ENCODE peak calls at places on chromosomes 6 and 20, in five cellular contexts. Y is body of pancreas, Q is AG10803, T is fibroblast of mammary gland, N is AG04450. C is an unnamed sample.

GRCh38 chr6:117840541-117840983 is 66.5 kb upstream of the SLC35F1 start:
- DNase-seq in Q (peak), N (no peak), Y (no peak), T (peak), C (peak)

GRCh38 chr6:15132854-15133670 is 112.8 kb upstream of the JARID2 start:
- DNase-seq in T (peak), N (peak), Q (peak), Y (no peak), C (peak)

GRCh38 chr20:13819885-13820645 is 35.2 kb downstream of the NDUFAF5 start:
- DNase-seq in T (peak), N (no peak), Y (peak), Q (peak), C (peak)

GRCh38 chr20:58330692-58331091 is 21.2 kb downstream of the RAB22A start:
- DNase-seq in Y (no peak), Q (peak), T (no peak), N (no peak), C (peak)

GRCh38 chr20:48523191-48523757 is 304.5 kb downstream of the PREX1 start:
- DNase-seq in Y (peak), N (no peak), T (peak), Q (peak), C (peak)

GRCh38 chr6:168126566-168127383 is 47.8 kb upstream of the FRMD1 start:
- DNase-seq in Y (no peak), N (no peak), T (no peak), Q (no peak), C (no peak)

GRCh38 chr20:3222635-3223600 is 13.6 kb downstream of the ITPA start:
- DNase-seq in T (no peak), N (no peak), Y (no peak), Q (no peak), C (no peak)

GRCh38 chr6:108501559-108501958 is 59.2 kb upstream of the FOXO3 start:
- DNase-seq in N (no peak), Y (no peak), Q (peak), T (peak), C (peak)

GRCh38 chr6:30881987-30882763 is 2.1 kb upstream of the DDR1 start:
- DNase-seq in T (peak), N (peak), Q (no peak), Y (peak), C (peak)

GRCh38 chr20:733806-734205 is 34.5 kb downstream of the SLC52A3 start:
- DNase-seq in Q (no peak), N (no peak), Y (no peak), T (no peak), C (no peak)

GRCh38 chr20:35972445-35972844 is 4.1 kb downstream of the CNBD2 start:
- DNase-seq in Y (no peak), N (no peak), Q (peak), T (peak), C (no peak)

GRCh38 chr20:6750438-6750837 is 17.0 kb upstream of the BMP2 start:
- DNase-seq in T (no peak), N (no peak), Q (no peak), Y (no peak), C (no peak)

GRCh38 chr6:18395177-18395850 is 8.2 kb downstream of the RNF144B start:
- DNase-seq in T (no peak), N (no peak), Q (no peak), Y (no peak), C (no peak)

GRCh38 chr6:85792278-85792677 is 149.6 kb upstream of the SYNCRIP start:
- DNase-seq in Q (no peak), Y (no peak), N (no peak), T (peak), C (peak)

GRCh38 chr20:21101453-21102251 is 4.5 kb downstream of the LINC00237 start:
- DNase-seq in Y (peak), T (no peak), N (no peak), Q (no peak), C (no peak)

GRCh38 chr6:132483779-132484679 is 28.9 kb downstream of the STX7 start:
- DNase-seq in Q (peak), Y (peak), N (peak), T (peak), C (peak)

GRCh38 chr6:32954983-32955802 is 2.3 kb upstream of the HLA-DMA start:
- DNase-seq in T (peak), Q (no peak), Y (peak), N (no peak), C (peak)
- TF ChIP-seq CTCF in T (peak), Q (peak), Y (peak), N (peak), C (peak)

DNA sequence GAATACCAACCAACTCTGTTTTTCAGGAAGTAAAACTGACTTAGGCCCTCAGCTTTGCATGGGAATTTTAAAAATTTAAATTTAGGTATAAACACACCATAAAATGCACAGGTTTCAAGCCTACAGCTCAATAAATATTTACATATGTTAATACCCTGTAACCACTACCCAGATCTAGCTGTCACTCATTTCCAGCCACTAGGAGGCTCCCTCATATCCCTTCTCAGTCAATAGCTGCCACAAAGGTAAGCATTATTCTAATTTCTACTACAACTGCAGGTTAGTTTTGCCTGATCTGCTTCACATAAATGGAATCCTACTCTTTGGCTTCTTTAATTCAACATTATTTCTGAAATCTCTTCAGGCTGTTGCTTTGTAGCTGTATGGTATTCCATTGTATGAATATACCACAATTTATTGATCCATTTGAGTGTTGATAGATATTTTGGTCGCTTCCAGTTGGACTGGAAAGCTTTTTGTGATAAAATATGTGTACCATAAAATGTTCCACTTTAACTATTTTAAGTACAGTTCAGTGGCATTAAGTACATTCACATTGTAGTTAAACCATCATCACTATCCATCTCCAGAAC is 32.5 kb upstream of the MEI4 start:
- DNase-seq in Q (no peak), T (no peak), Y (peak), N (no peak), C (peak)
- TF ChIP-seq CTCF in Q (peak), T (peak), Y (peak), N (no peak), C (peak)

GRCh38 chr20:63042448-63043071 is 35.8 kb upstream of the BHLHE23 start:
- DNase-seq in N (no peak), Y (no peak), Q (no peak), T (no peak), C (no peak)
- TF ChIP-seq CTCF in N (no peak), Y (no peak), Q (no peak), T (no peak), C (no peak)

DNA sequence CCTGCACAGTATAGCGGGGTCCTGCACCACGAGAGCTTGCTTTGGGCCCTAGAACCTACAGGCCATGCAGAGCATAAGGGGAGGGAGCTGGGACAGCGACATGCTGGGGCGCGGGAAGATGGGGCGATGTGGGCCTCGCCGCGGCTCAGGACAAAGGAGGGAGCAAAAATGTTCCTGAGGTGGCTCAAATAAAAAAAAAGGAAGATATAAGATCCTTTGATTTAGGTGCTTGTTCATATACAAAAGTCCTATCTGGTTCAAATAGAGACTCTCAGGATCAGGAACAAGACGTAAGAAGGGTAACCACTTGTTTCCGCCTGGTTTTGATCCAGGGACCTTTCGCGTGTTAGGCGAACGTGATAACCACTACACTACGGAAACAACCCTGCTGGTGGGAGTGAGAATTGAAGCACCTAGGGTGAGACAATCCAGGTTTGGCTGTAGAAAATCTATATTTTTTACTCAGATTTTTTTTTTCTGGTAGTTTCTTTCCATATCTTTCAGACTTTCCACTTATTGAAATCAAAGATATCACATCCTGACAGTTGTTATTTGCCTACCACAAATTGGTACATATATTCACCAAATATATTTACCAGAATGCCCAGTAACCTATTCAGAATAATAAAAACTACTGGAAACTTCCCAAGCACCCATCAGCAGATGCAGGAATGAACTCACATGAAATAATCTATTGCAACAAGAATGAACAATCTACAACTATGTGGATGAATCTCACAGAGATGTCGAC is 177.9 kb upstream of the ZNF184 start:
- DNase-seq in Y (peak), T (peak), Q (no peak), N (no peak), C (peak)
- TF ChIP-seq CTCF in Y (peak), T (peak), Q (no peak), N (peak), C (peak)

GRCh38 chr20:46311719-46312074 is 3.4 kb upstream of the CDH22 start:
- DNase-seq in T (no peak), Q (no peak), Y (no peak), N (no peak), C (no peak)

GRCh38 chr20:46311039-46311650 is 2.8 kb upstream of the CDH22 start:
- DNase-seq in Y (no peak), Q (no peak), N (no peak), T (no peak), C (no peak)

GRCh38 chr20:46309945-46310344 is 1.6 kb upstream of the CDH22 start:
- DNase-seq in Y (no peak), Q (no peak), N (no peak), T (no peak), C (no peak)

GRCh38 chr20:46312945-46313861 is 4.9 kb upstream of the CDH22 start:
- DNase-seq in N (no peak), Y (no peak), Q (no peak), T (no peak), C (no peak)

GRCh38 chr20:46312075-46312944 is 4.0 kb upstream of the CDH22 start:
- DNase-seq in T (no peak), N (no peak), Y (peak), Q (no peak), C (no peak)
- TF ChIP-seq CTCF in T (no peak), N (no peak), Y (no peak), Q (no peak), C (no peak)

GRCh38 chr6:84346372-84346771 is 118.9 kb upstream of the CEP162 start:
- DNase-seq in T (peak), N (no peak), Q (peak), Y (no peak), C (peak)
- TF ChIP-seq CTCF in T (peak), N (peak), Q (peak), Y (no peak), C (peak)

DNA sequence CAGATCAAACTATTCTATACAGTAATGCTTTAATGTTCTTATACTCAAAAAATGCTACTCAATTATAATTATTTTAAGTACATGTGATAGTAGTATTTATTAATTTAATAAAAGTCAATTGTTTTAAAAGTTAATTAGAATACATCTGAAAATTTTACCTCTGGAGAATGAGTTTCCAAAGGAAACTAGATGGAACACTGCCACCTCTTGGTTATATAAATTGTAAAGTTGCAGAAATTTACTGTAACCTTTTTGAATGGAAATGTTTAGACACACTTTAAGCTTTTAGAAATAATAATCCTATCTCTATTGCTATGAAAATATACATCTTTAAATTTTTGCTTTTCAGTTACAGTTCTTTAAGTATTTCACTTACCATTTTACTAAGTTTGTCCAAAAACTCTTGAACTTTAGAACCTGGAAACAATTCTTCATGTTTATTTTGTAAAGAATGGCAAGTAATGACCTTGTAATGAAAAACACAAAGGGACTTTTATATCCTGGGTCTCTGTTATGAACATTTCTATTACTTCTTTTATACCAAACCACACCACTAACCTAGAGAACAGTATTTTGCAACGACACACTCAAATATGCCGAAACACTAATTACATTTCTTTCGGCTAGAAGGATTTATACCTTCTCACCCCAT is 10.9 kb upstream of the BMP5 start:
- DNase-seq in Y (no peak), Q (peak), T (peak), N (no peak), C (peak)
- TF ChIP-seq CTCF in Y (peak), Q (peak), T (peak), N (peak), C (peak)

GRCh38 chr6:158999669-159000403 is at the start of gene RSPH3:
- DNase-seq in Q (peak), T (peak), Y (peak), N (peak), C (peak)
- TF ChIP-seq CTCF in Q (peak), T (no peak), Y (peak), N (no peak), C (no peak)

C was measured in fibroblast of pulmonary artery.